ENCODE peak calls at places on chromosome 11, in four cellular contexts. D is RWPE2; G is stimulated activated CD4-positive, alpha-beta T cell treated with anti-CD3 and anti-CD28 coated beads, Interleukin-4, amount 100 ng/mL, for 24 hours; A is transverse colon. J is an unnamed sample.
A peak's percentile ranks its signal among the peaks of the same experiment; 100 is the strongest.

GRCh38 chr11:87743002-87743401 is 432.2 kb downstream of the RAB38 start:
- DNase-seq in D (no peak), G (no peak), A (no peak), J (no peak)

GRCh38 chr11:61701298-61701993 is 21.3 kb downstream of the DAGLA start:
- DNase-seq in D (no peak), G (no peak), A (peak; percentile 48), J (peak; percentile 61)

GRCh38 chr11:69148377-69148762 is 7.4 kb upstream of the SMIM38 start:
- DNase-seq in D (no peak), G (no peak), A (no peak), J (no peak)

GRCh38 chr11:32259641-32260081 is 168.8 kb downstream of the RCN1 start:
- DNase-seq in D (no peak), G (no peak), A (peak; percentile 31), J (no peak)

GRCh38 chr11:12019337-12019736 is 10.9 kb upstream of the DKK3 start:
- DNase-seq in D (no peak), G (no peak), A (no peak), J (no peak)

GRCh38 chr11:104164028-104164520 is at the start of gene PDGFD:
- DNase-seq in D (peak; percentile 55), G (no peak), A (peak; percentile 22), J (no peak)

GRCh38 chr11:107931206-107931605 is 3.0 kb downstream of the RAB39A start:
- DNase-seq in D (no peak), G (no peak), A (no peak), J (no peak)

GRCh38 chr11:119352857-119353260 is 6.4 kb upstream of the MFRP start:
- DNase-seq in D (no peak), G (no peak), A (no peak), J (no peak)

GRCh38 chr11:118171274-118172062 is 5.0 kb downstream of the SCN2B start:
- DNase-seq in D (peak; percentile 60), G (peak; percentile 78), A (peak; percentile 72), J (peak; percentile 20)

GRCh38 chr11:74138021-74138420 is 32.8 kb downstream of the C2CD3 start:
- DNase-seq in D (no peak), G (no peak), A (no peak), J (no peak)

GRCh38 chr11:12949456-12949855 is 59.7 kb upstream of the RASSF10 start:
- DNase-seq in D (no peak), G (no peak), A (no peak), J (no peak)

GRCh38 chr11:75667268-75667830 is 1.5 kb downstream of the MAP6 start:
- DNase-seq in D (no peak), G (no peak), A (peak; percentile 9), J (no peak)

GRCh38 chr11:69642913-69643632 is 2.1 kb downstream of the CCND1 start:
- DNase-seq in D (peak; percentile 66), G (peak; percentile 79), A (peak; percentile 86), J (peak; percentile 21)

GRCh38 chr11:67584205-67584880 is 731 bp downstream of the GSTP1 start:
- DNase-seq in D (peak; percentile 88), G (peak; percentile 33), A (peak; percentile 84), J (peak; percentile 36)

GRCh38 chr11:41003339-41003992 is 456.0 kb downstream of the LRRC4C start:
- DNase-seq in D (no peak), G (no peak), A (no peak), J (no peak)

GRCh38 chr11:115194798-115195101 is 309.5 kb downstream of the CADM1 start:
- DNase-seq in D (no peak), G (peak; percentile 4), A (no peak), J (no peak)

GRCh38 chr11:89205378-89205777 is 27.7 kb downstream of the TYR start:
- DNase-seq in D (no peak), G (no peak), A (no peak), J (no peak)

GRCh38 chr11:8683115-8683807 is 669 bp downstream of the RPL27A start:
- DNase-seq in D (peak; percentile 29), G (peak; percentile 38), A (no peak), J (no peak)

GRCh38 chr11:59216654-59217640 is 4.2 kb upstream of the MPEG1 start:
- DNase-seq in D (no peak), G (peak; percentile 17), A (peak; percentile 46), J (peak; percentile 70)

GRCh38 chr11:62399172-62399867 is 19.5 kb upstream of the SCGB1A1 start:
- DNase-seq in D (no peak), G (no peak), A (no peak), J (no peak)

GRCh38 chr11:19683141-19683805 is 29.4 kb upstream of the NAV2 start:
- DNase-seq in D (no peak), G (no peak), A (peak; percentile 16), J (no peak)

GRCh38 chr11:14424096-14424495 is 65.1 kb upstream of the RRAS2 start:
- DNase-seq in D (no peak), G (no peak), A (no peak), J (no peak)

GRCh38 chr11:70910835-70911234 is 341.5 kb downstream of the SHANK2 start:
- DNase-seq in D (no peak), G (no peak), A (no peak), J (no peak)

GRCh38 chr11:122578168-122578825 is 77.2 kb upstream of the UBASH3B start:
- DNase-seq in D (no peak), G (no peak), A (no peak), J (no peak)

GRCh38 chr11:68200639-68201038 is 12.5 kb downstream of the KMT5B start:
- DNase-seq in D (no peak), G (no peak), A (no peak), J (no peak)

GRCh38 chr11:84558085-84558905 is 1068.8 kb downstream of the DLG2 start:
- DNase-seq in D (no peak), G (no peak), A (peak; percentile 31), J (peak; percentile 15)

J was measured in GF-D8.